ENCODE peak calls at places on chromosomes 3 and 15, in ten cellular contexts. One of them, this sample, is unnamed.

GRCh38 chr3:13347390-13347966 is 72.6 kb downstream of the NUP210 start:
- DNase-seq in hepatocyte: peak
- DNase-seq in posterior cingulate gyrus: peak
- DNase-seq in naive B cell: no peak
- DNase-seq in fibroblast of the conjunctiva: no peak
- DNase-seq in psoas muscle: no peak
- DNase-seq in cerebellum: no peak
- DNase-seq in stimulated activated CD8-positive, alpha-beta memory T cell treated with anti-CD3 and anti-CD28 coated beads, Interleukin-7, amount 100 ng/mL, for 48 hours: no peak
- DNase-seq in HuH-7.5: no peak
- DNase-seq in cardiac septum: no peak
- DNase-seq in this sample: no peak

GRCh38 chr15:98715401-98715800 is 67.1 kb downstream of the IGF1R start:
- DNase-seq in hepatocyte: no peak
- DNase-seq in posterior cingulate gyrus: no peak
- DNase-seq in naive B cell: no peak
- DNase-seq in fibroblast of the conjunctiva: no peak
- DNase-seq in psoas muscle: no peak
- DNase-seq in cerebellum: no peak
- DNase-seq in stimulated activated CD8-positive, alpha-beta memory T cell treated with anti-CD3 and anti-CD28 coated beads, Interleukin-7, amount 100 ng/mL, for 48 hours: no peak
- DNase-seq in HuH-7.5: no peak
- DNase-seq in cardiac septum: no peak
- DNase-seq in this sample: no peak

GRCh38 chr3:27378331-27378730 is 9.1 kb upstream of the NEK10 start:
- DNase-seq in hepatocyte: no peak
- DNase-seq in posterior cingulate gyrus: no peak
- DNase-seq in naive B cell: no peak
- DNase-seq in fibroblast of the conjunctiva: no peak
- DNase-seq in psoas muscle: no peak
- DNase-seq in cerebellum: no peak
- DNase-seq in stimulated activated CD8-positive, alpha-beta memory T cell treated with anti-CD3 and anti-CD28 coated beads, Interleukin-7, amount 100 ng/mL, for 48 hours: no peak
- DNase-seq in HuH-7.5: no peak
- DNase-seq in cardiac septum: no peak
- DNase-seq in this sample: no peak

GRCh38 chr3:38143511-38143910 is 5.0 kb downstream of the MYD88 start:
- DNase-seq in hepatocyte: no peak
- DNase-seq in posterior cingulate gyrus: no peak
- DNase-seq in naive B cell: no peak
- DNase-seq in fibroblast of the conjunctiva: no peak
- DNase-seq in psoas muscle: no peak
- DNase-seq in cerebellum: no peak
- DNase-seq in stimulated activated CD8-positive, alpha-beta memory T cell treated with anti-CD3 and anti-CD28 coated beads, Interleukin-7, amount 100 ng/mL, for 48 hours: no peak
- DNase-seq in HuH-7.5: no peak
- DNase-seq in cardiac septum: no peak
- DNase-seq in this sample: no peak

GRCh38 chr3:173663664-173664063 is 266.1 kb downstream of the NLGN1 start:
- DNase-seq in hepatocyte: no peak
- DNase-seq in posterior cingulate gyrus: no peak
- DNase-seq in naive B cell: no peak
- DNase-seq in fibroblast of the conjunctiva: no peak
- DNase-seq in psoas muscle: no peak
- DNase-seq in cerebellum: no peak
- DNase-seq in stimulated activated CD8-positive, alpha-beta memory T cell treated with anti-CD3 and anti-CD28 coated beads, Interleukin-7, amount 100 ng/mL, for 48 hours: no peak
- DNase-seq in HuH-7.5: no peak
- DNase-seq in cardiac septum: no peak
- DNase-seq in this sample: no peak

GRCh38 chr15:65086680-65087111 is 10.2 kb downstream of the KBTBD13 start:
- DNase-seq in hepatocyte: peak
- DNase-seq in posterior cingulate gyrus: no peak
- DNase-seq in naive B cell: no peak
- DNase-seq in fibroblast of the conjunctiva: no peak
- DNase-seq in psoas muscle: no peak
- DNase-seq in cerebellum: no peak
- DNase-seq in stimulated activated CD8-positive, alpha-beta memory T cell treated with anti-CD3 and anti-CD28 coated beads, Interleukin-7, amount 100 ng/mL, for 48 hours: no peak
- DNase-seq in HuH-7.5: no peak
- DNase-seq in cardiac septum: no peak
- DNase-seq in this sample: no peak

GRCh38 chr3:46405301-46406079 is 1.4 kb downstream of the CCR5AS start:
- DNase-seq in hepatocyte: peak
- DNase-seq in posterior cingulate gyrus: no peak
- DNase-seq in naive B cell: no peak
- DNase-seq in fibroblast of the conjunctiva: no peak
- DNase-seq in psoas muscle: no peak
- DNase-seq in cerebellum: no peak
- DNase-seq in stimulated activated CD8-positive, alpha-beta memory T cell treated with anti-CD3 and anti-CD28 coated beads, Interleukin-7, amount 100 ng/mL, for 48 hours: no peak
- DNase-seq in HuH-7.5: no peak
- DNase-seq in cardiac septum: no peak
- DNase-seq in this sample: no peak

GRCh38 chr15:58551084-58551763 is 119.4 kb downstream of the LIPC start:
- DNase-seq in hepatocyte: no peak
- DNase-seq in posterior cingulate gyrus: no peak
- DNase-seq in naive B cell: no peak
- DNase-seq in fibroblast of the conjunctiva: no peak
- DNase-seq in psoas muscle: no peak
- DNase-seq in cerebellum: no peak
- DNase-seq in stimulated activated CD8-positive, alpha-beta memory T cell treated with anti-CD3 and anti-CD28 coated beads, Interleukin-7, amount 100 ng/mL, for 48 hours: no peak
- DNase-seq in HuH-7.5: no peak
- DNase-seq in cardiac septum: peak
- DNase-seq in this sample: no peak

GRCh38 chr15:35038655-35039534 is 46.2 kb downstream of the NANOGP8 start:
- DNase-seq in hepatocyte: no peak
- DNase-seq in posterior cingulate gyrus: no peak
- DNase-seq in naive B cell: no peak
- DNase-seq in fibroblast of the conjunctiva: no peak
- DNase-seq in psoas muscle: no peak
- DNase-seq in cerebellum: no peak
- DNase-seq in stimulated activated CD8-positive, alpha-beta memory T cell treated with anti-CD3 and anti-CD28 coated beads, Interleukin-7, amount 100 ng/mL, for 48 hours: no peak
- DNase-seq in HuH-7.5: no peak
- DNase-seq in cardiac septum: no peak
- DNase-seq in this sample: no peak